ENCODE peak calls at places on chromosome 17, in six cellular contexts. V is HEK293T; P is hippocampal formation; X is stimulated activated CD4-positive, alpha-beta T cell treated with anti-CD3 and anti-CD28 coated beads, Interleukin-4, amount 100 ng/mL, for 4 hours; H is OCI-M1; D is thoracic aorta. U is an unnamed sample.

GRCh38 chr17:73336613-73337400 is 25.0 kb upstream of the CDC42EP4 start:
- DNase-seq in P (no peak), V (no peak), D (no peak), H (no peak), X (no peak), U (peak; percentile 23)

GRCh38 chr17:7141824-7142223 is 27.2 kb upstream of the ASGR2 start:
- DNase-seq in V (no peak), H (no peak), D (no peak), X (no peak), P (no peak), U (no peak)

GRCh38 chr17:56779306-56779705 is 54.4 kb downstream of the C17orf67 start:
- DNase-seq in V (no peak), D (no peak), X (no peak), P (no peak), H (no peak), U (no peak)

GRCh38 chr17:33140413-33141099 is 148.9 kb downstream of the SPACA3 start:
- DNase-seq in H (no peak), D (no peak), P (no peak), X (no peak), V (no peak), U (no peak)

GRCh38 chr17:51371732-51372151 is 111.4 kb downstream of the UTP18 start:
- DNase-seq in D (no peak), P (peak; percentile 97), V (peak; percentile 80), X (peak; percentile 50), H (peak; percentile 90), U (peak; percentile 91)

GRCh38 chr17:50015146-50015545 is 20.1 kb upstream of the DLX3 start:
- DNase-seq in P (no peak), X (no peak), H (peak; percentile 25), V (no peak), D (no peak), U (no peak)

GRCh38 chr17:44065668-44066203 is 735 bp downstream of the LSM12 start:
- DNase-seq in X (no peak), P (no peak), H (peak; percentile 41), D (no peak), V (no peak), U (peak; percentile 85)

GRCh38 chr17:4711671-4712111 is 1.3 kb downstream of the ARRB2 start:
- DNase-seq in P (no peak), V (no peak), X (no peak), D (no peak), H (peak; percentile 77), U (peak; percentile 82)

GRCh38 chr17:72455562-72455961 is 334.7 kb downstream of the SOX9 start:
- DNase-seq in H (no peak), P (no peak), V (no peak), D (no peak), X (no peak), U (no peak)

GRCh38 chr17:49090885-49091594 is 41.5 kb upstream of the B4GALNT2 start:
- DNase-seq in X (no peak), V (no peak), P (no peak), D (no peak), H (no peak), U (no peak)

GRCh38 chr17:76493505-76494167 is 7.6 kb downstream of the RHBDF2 start:
- DNase-seq in X (no peak), V (no peak), H (no peak), P (no peak), D (no peak), U (peak; percentile 87)

GRCh38 chr17:49990921-49991320 is 4.1 kb downstream of the DLX3 start:
- DNase-seq in X (no peak), P (no peak), D (no peak), V (no peak), H (no peak), U (peak; percentile 32)

GRCh38 chr17:79619196-79619595 is 8.3 kb upstream of the RBFOX3 start:
- DNase-seq in P (no peak), H (no peak), X (no peak), V (no peak), D (no peak), U (peak; percentile 35)

GRCh38 chr17:46193626-46194392 is 580 bp upstream of the KANSL1 start:
- DNase-seq in P (peak; percentile 98), V (peak; percentile 94), X (peak; percentile 91), H (peak; percentile 96), D (peak; percentile 82), U (peak; percentile 99)

GRCh38 chr17:44601574-44602372 is 44.5 kb downstream of the FZD2 start:
- DNase-seq in V (no peak), P (no peak), X (no peak), D (no peak), H (no peak), U (peak; percentile 87)

GRCh38 chr17:76063880-76064546 is 8.3 kb downstream of the SRP68 start:
- DNase-seq in H (no peak), D (no peak), X (peak; percentile 65), V (no peak), P (no peak), U (no peak)

GRCh38 chr17:77124192-77124908 is 16.4 kb upstream of the SEC14L1 start:
- DNase-seq in D (no peak), V (no peak), X (no peak), H (no peak), P (no peak), U (peak; percentile 79)

GRCh38 chr17:75991396-75991795 is 9.3 kb upstream of the CDK3 start:
- DNase-seq in D (no peak), V (no peak), H (no peak), P (no peak), X (no peak), U (no peak)

GRCh38 chr17:17898673-17899072 is 61.9 kb upstream of the SREBF1 start:
- DNase-seq in D (no peak), X (no peak), V (no peak), P (no peak), H (no peak), U (peak; percentile 26)